ENCODE peak calls at places on chromosomes 5 and 9, in four cellular contexts. B, C, W and J are unnamed samples.

GRCh38 chr5:31235381-31235780 is 41.9 kb downstream of the CDH6 start:
- DNase-seq in B (no peak), C (no peak), W (no peak), J (no peak)

GRCh38 chr9:27632254-27632653 is 59.0 kb upstream of the C9orf72 start:
- DNase-seq in B (no peak), C (no peak), W (no peak), J (no peak)

GRCh38 chr5:54743997-54744788 is 226.6 kb downstream of the SNX18 start:
- DNase-seq in B (peak; percentile 73), C (peak; percentile 96), W (peak; percentile 81), J (peak; percentile 59)

GRCh38 chr5:171207256-171207866 is 101.7 kb upstream of the TLX3 start:
- DNase-seq in B (peak; percentile 29), C (peak; percentile 57), W (peak; percentile 84), J (peak; percentile 3)

GRCh38 chr5:154391788-154392187 is 54.0 kb upstream of the SAP30L start:
- DNase-seq in B (no peak), C (no peak), W (no peak), J (no peak)

GRCh38 chr5:113034182-113034773 is 57.7 kb downstream of the DCP2 start:
- DNase-seq in B (no peak), C (peak; percentile 87), W (peak; percentile 24), J (no peak)

GRCh38 chr5:116574682-116575634 is at the start of gene SEMA6A:
- DNase-seq in B (peak; percentile 1), C (peak; percentile 81), W (peak; percentile 77), J (peak; percentile 73)

GRCh38 chr5:71601222-71602026 is 14.3 kb downstream of the MCCC2 start:
- DNase-seq in B (peak; percentile 58), C (peak; percentile 99), W (peak; percentile 95), J (no peak)

GRCh38 chr9:27470291-27470805 is 53.7 kb upstream of the IFNK start:
- DNase-seq in B (no peak), C (no peak), W (no peak), J (no peak)

GRCh38 chr5:160423025-160423554 is 1.4 kb downstream of the PTTG1 start:
- DNase-seq in B (no peak), C (no peak), W (peak; percentile 46), J (no peak)
- H3K4me3 ChIP-seq in B (no peak overlapping the region), C (peak overlapping the region; percentile 71), W (peak overlapping the region; percentile 93), J (peak overlapping the region; percentile 85)

DNA sequence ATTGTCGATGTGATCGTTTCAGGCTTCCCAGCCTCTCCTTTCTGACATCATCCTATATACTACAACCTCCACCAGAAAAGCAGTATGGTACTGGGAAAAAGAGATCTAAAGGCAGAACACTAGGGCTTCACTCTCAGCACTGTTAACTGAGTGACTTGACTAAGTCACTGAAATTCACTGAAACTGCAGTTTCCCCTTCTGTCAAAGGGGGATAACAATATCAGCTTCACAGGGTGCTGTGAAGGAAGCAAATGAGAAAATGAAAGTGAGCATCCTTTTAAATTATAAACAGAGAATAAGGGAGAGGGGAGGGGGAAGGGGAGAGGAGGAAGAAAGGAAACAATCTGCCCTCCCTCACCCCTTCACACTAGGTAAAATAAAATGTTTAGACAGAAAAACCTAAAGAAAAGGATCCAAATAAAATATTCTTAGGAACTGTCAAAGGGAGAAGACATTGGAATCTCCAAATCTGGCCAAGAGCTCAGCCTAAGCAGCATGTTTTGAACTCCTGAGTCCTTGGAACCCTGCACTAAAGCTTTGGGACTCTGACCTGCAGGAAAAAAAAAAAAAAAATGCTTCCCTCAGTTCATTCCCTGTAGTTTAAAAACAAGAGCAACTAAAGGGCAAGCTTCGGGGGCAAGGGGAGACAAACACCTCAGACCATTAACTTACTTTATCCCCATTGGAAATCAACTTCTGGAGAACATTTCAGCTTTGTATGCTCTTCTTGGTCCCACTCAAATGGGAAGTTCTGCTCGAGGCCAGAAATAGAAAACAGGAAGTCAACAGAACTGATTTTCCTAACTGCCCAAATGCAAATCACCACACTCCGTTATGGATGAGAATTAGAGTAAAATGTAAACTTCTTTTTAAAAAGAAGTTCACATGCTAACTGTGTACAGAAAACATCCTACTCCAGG is 178.3 kb downstream of the DEPDC1B start:
- DNase-seq in B (no peak), C (no peak), W (no peak), J (peak; percentile 57)
- H3K4me3 ChIP-seq in B (no peak overlapping the region), C (no peak overlapping the region), W (no peak overlapping the region), J (peak overlapping the region; percentile 63)

GRCh38 chr5:137622850-137623249 is 113.0 kb downstream of the KLHL3 start:
- DNase-seq in B (no peak), C (no peak), W (no peak), J (peak; percentile 18)
- H3K4me3 ChIP-seq in B (no peak overlapping the region), C (no peak overlapping the region), W (no peak overlapping the region), J (no peak overlapping the region)

GRCh38 chr9:2263665-2264064 is 248.5 kb downstream of the SMARCA2 start:
- DNase-seq in B (no peak), C (no peak), W (no peak), J (no peak)
- H3K4me3 ChIP-seq in B (no peak overlapping the region), C (no peak overlapping the region), W (no peak overlapping the region), J (no peak overlapping the region)

DNA sequence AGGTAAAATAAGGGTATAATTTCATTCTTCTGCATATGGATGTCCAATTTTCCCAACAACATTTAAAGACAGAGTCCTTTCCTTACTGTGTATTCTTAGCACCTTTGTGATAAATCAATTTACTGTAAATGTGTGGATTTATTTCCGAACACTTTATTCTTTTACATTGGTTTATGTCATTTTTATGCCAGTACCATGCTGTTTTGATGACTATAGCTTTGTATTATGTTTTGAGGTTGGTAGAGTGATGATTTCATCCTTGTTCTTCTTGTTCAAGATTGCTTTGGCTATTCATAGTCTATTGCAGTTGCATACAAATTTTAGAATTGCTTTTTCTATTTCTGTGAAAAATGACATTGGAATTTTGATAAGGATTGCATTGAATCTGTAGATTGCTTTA is 53.4 kb upstream of the CCDC152 start:
- DNase-seq in B (no peak), C (no peak), W (no peak), J (no peak)
- H3K4me3 ChIP-seq in B (no peak overlapping the region), C (no peak overlapping the region), W (no peak overlapping the region), J (no peak overlapping the region)

GRCh38 chr9:127779136-127779981 is 893 bp upstream of the SH2D3C start:
- DNase-seq in B (no peak), C (peak; percentile 38), W (no peak), J (peak; percentile 82)
- H3K4me3 ChIP-seq in B (peak overlapping the region; percentile 49), C (no peak overlapping the region), W (no peak overlapping the region), J (peak overlapping the region; percentile 72)

GRCh38 chr5:141330299-141331080 is at the start of gene PCDHGA1:
- DNase-seq in B (no peak), C (peak; percentile 64), W (peak; percentile 26), J (no peak)
- H3K4me3 ChIP-seq in B (no peak within 1 kb of the TSS), C (peak within 1 kb of the TSS; percentile 31), W (peak within 1 kb of the TSS; percentile 43), J (no peak within 1 kb of the TSS)

DNA sequence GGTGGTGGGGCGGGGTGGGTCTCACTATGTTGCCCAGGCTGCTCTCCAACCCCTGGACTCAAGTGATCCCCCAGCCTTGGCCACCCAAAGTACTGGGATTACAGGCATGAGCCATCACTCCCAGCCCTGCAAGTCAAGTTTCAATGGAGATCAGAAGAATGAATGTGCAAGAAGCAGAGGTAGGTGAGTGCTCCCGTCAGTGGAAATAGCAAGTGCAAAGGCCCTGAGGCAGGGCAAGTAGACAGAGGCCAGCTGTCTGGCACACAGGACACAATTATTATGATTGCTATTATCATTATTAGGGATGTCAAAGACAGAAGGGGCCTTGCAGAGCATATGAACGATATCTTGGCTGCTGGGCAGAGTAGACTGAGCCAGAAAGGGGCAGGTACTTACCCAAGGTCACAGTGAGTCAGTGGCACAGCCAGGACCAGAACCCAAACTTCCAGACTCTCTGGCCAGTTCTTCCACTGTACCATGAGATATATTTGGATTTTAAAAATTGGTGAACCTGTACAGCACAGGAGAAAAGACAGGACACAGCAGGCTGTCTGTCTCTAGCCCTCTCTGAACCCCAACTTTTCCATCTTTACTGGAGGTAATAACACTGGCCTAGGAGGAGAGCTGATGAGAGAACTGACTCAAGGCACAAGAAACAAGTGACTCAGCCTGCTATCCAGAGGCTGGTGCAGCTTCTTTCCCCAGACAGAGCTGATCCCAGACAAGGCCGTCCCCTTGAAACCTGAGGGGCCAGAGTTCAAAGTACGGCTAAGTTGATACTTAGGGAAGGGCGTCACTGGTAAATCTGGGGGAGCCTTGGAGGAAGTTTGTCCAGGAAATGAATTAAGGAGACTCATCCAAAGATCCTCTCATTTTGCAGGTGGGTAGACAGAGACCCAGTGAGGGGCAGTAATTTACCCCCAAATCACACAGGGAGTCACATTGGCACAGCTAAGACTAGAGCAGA is 1.4 kb downstream of the HDHD3 start:
- DNase-seq in B (no peak), C (no peak), W (peak; percentile 10), J (no peak)
- H3K4me3 ChIP-seq in B (peak overlapping the region; percentile 27), C (no peak overlapping the region), W (peak overlapping the region; percentile 88), J (peak overlapping the region; percentile 97)

GRCh38 chr5:124580925-124581821 is 165.3 kb downstream of the ZNF608 start:
- DNase-seq in B (no peak), C (no peak), W (no peak), J (no peak)

GRCh38 chr5:124583469-124584350 is 162.7 kb downstream of the ZNF608 start:
- DNase-seq in B (peak; percentile 19), C (peak; percentile 86), W (peak; percentile 80), J (peak; percentile 95)

GRCh38 chr5:124580512-124580911 is 165.9 kb downstream of the ZNF608 start:
- DNase-seq in B (no peak), C (no peak), W (no peak), J (no peak)

GRCh38 chr5:124584991-124585715 is 161.3 kb downstream of the ZNF608 start:
- DNase-seq in B (no peak), C (peak; percentile 15), W (no peak), J (no peak)

GRCh38 chr5:124581866-124582650 is 164.4 kb downstream of the ZNF608 start:
- DNase-seq in B (no peak), C (no peak), W (no peak), J (no peak)
- H3K4me3 ChIP-seq in B (no peak overlapping the region), C (no peak overlapping the region), W (no peak overlapping the region), J (no peak overlapping the region)

DNA sequence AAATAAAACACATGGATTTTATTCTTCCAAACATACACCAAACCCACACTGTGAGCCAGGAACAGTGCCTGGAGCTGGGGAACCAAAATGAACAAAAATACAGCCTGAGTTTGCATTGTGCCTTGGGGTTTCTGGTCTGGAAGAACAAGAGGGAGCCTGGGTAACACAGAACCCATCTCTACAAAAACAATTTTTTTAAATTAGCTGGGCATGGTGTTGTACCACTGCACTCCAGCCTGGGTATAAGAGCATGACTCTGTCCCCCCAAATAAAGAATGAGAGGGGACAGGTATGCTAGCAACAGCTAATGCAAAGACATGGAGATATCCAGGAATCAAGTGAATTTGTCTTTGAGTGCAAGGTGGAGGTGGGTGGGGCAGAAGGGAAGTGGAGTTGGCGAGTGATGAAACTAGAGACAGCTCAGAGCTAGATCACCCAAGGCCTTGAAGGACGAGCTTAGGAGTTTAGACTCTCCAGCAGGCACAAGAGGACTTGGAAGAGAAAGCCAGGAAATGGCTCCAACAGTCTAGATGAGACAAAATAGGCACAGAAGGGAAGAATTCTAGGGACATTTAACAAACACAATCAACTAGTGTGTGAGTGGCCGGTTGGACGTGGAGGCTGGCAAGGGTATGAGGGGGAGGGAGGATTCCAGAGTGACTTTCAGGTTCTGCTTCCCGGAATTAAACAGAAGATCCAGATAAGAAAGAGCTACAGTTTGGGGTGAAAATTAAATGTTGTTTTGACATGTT is 47.4 kb downstream of the FNBP1 start:
- DNase-seq in B (no peak), C (peak; percentile 87), W (peak; percentile 69), J (no peak)
- H3K4me3 ChIP-seq in B (no peak overlapping the region), C (no peak overlapping the region), W (no peak overlapping the region), J (peak overlapping the region; percentile 45)